ENCODE peak calls at places on chromosomes 3 and 15, in six cellular contexts. One of them, this sample, is unnamed.

GRCh38 chr3:194080913-194081800 is 54.8 kb upstream of the HES1 start:
- DNase-seq in left ventricle myocardium superior: no peak
- DNase-seq in NCI-H1105: no peak
- DNase-seq in mesenchymal stem cell: no peak
- DNase-seq in uterus: no peak
- DNase-seq in cardiac septum: no peak
- DNase-seq in this sample: no peak

GRCh38 chr3:127770671-127771370 is 51.5 kb downstream of the MGLL start:
- DNase-seq in mesenchymal stem cell: peak; percentile 41
- DNase-seq in NCI-H1105: no peak
- DNase-seq in left ventricle myocardium superior: no peak
- DNase-seq in uterus: no peak
- DNase-seq in cardiac septum: no peak
- DNase-seq in this sample: no peak

GRCh38 chr15:88956906-88957305 is 43.7 kb upstream of the MFGE8 start:
- DNase-seq in mesenchymal stem cell: no peak
- DNase-seq in cardiac septum: no peak
- DNase-seq in NCI-H1105: no peak
- DNase-seq in uterus: no peak
- DNase-seq in left ventricle myocardium superior: no peak
- DNase-seq in this sample: no peak

GRCh38 chr3:196135693-196136639 is 54.1 kb upstream of the TFRC start:
- DNase-seq in left ventricle myocardium superior: no peak
- DNase-seq in mesenchymal stem cell: no peak
- DNase-seq in uterus: no peak
- DNase-seq in NCI-H1105: no peak
- DNase-seq in cardiac septum: no peak
- DNase-seq in this sample: no peak

GRCh38 chr15:92112180-92112579 is 258.7 kb downstream of the SLCO3A1 start:
- DNase-seq in cardiac septum: no peak
- DNase-seq in mesenchymal stem cell: no peak
- DNase-seq in uterus: no peak
- DNase-seq in left ventricle myocardium superior: no peak
- DNase-seq in NCI-H1105: no peak
- DNase-seq in this sample: no peak

GRCh38 chr3:141632779-141633374 is 105.2 kb upstream of the RNF7 start:
- DNase-seq in mesenchymal stem cell: no peak
- DNase-seq in uterus: no peak
- DNase-seq in left ventricle myocardium superior: no peak
- DNase-seq in cardiac septum: peak; percentile 62
- DNase-seq in NCI-H1105: no peak
- DNase-seq in this sample: no peak

GRCh38 chr15:80480171-80480811 is 76.1 kb downstream of the ARNT2 start:
- DNase-seq in uterus: no peak
- DNase-seq in left ventricle myocardium superior: no peak
- DNase-seq in NCI-H1105: no peak
- DNase-seq in cardiac septum: no peak
- DNase-seq in mesenchymal stem cell: no peak
- DNase-seq in this sample: peak; percentile 52

GRCh38 chr3:15959434-15959811 is 161.6 kb upstream of the ANKRD28 start:
- DNase-seq in cardiac septum: no peak
- DNase-seq in mesenchymal stem cell: no peak
- DNase-seq in uterus: no peak
- DNase-seq in left ventricle myocardium superior: no peak
- DNase-seq in NCI-H1105: no peak
- DNase-seq in this sample: no peak

GRCh38 chr3:62229908-62230307 is 143.4 kb downstream of the FEZF2 start:
- DNase-seq in cardiac septum: no peak
- DNase-seq in mesenchymal stem cell: peak; percentile 8
- DNase-seq in NCI-H1105: no peak
- DNase-seq in uterus: no peak
- DNase-seq in left ventricle myocardium superior: no peak
- DNase-seq in this sample: no peak

GRCh38 chr15:73370151-73370550 is 1.4 kb upstream of the HCN4 start:
- DNase-seq in left ventricle myocardium superior: no peak
- DNase-seq in NCI-H1105: no peak
- DNase-seq in uterus: no peak
- DNase-seq in cardiac septum: no peak
- DNase-seq in mesenchymal stem cell: no peak
- DNase-seq in this sample: no peak

GRCh38 chr3:36525115-36525711 is 144.9 kb downstream of the STAC start:
- DNase-seq in left ventricle myocardium superior: no peak
- DNase-seq in NCI-H1105: no peak
- DNase-seq in uterus: no peak
- DNase-seq in cardiac septum: no peak
- DNase-seq in mesenchymal stem cell: peak; percentile 46
- DNase-seq in this sample: no peak

GRCh38 chr3:189941125-189941524 is 179.6 kb downstream of the P3H2 start:
- DNase-seq in cardiac septum: no peak
- DNase-seq in NCI-H1105: no peak
- DNase-seq in uterus: no peak
- DNase-seq in mesenchymal stem cell: no peak
- DNase-seq in left ventricle myocardium superior: no peak
- DNase-seq in this sample: no peak

GRCh38 chr3:194797555-194797954 is 111.9 kb downstream of the FAM43A start:
- DNase-seq in cardiac septum: no peak
- DNase-seq in NCI-H1105: no peak
- DNase-seq in mesenchymal stem cell: no peak
- DNase-seq in left ventricle myocardium superior: no peak
- DNase-seq in uterus: no peak
- DNase-seq in this sample: no peak

GRCh38 chr15:65028338-65028737 is 1.1 kb downstream of the MTFMT start:
- DNase-seq in cardiac septum: no peak
- DNase-seq in NCI-H1105: no peak
- DNase-seq in uterus: no peak
- DNase-seq in mesenchymal stem cell: no peak
- DNase-seq in left ventricle myocardium superior: no peak
- DNase-seq in this sample: no peak

GRCh38 chr3:157856078-157856939 is 249.9 kb downstream of the SHOX2 start:
- DNase-seq in mesenchymal stem cell: no peak
- DNase-seq in NCI-H1105: peak; percentile 99
- DNase-seq in uterus: no peak
- DNase-seq in left ventricle myocardium superior: no peak
- DNase-seq in cardiac septum: no peak
- DNase-seq in this sample: no peak

GRCh38 chr3:34696831-34697230 is 898.4 kb downstream of the PDCD6IP start:
- DNase-seq in left ventricle myocardium superior: no peak
- DNase-seq in mesenchymal stem cell: no peak
- DNase-seq in NCI-H1105: no peak
- DNase-seq in uterus: no peak
- DNase-seq in cardiac septum: no peak
- DNase-seq in this sample: no peak

GRCh38 chr15:90126457-90127435 is 24.5 kb upstream of the IDH2 start:
- DNase-seq in NCI-H1105: no peak
- DNase-seq in uterus: no peak
- DNase-seq in mesenchymal stem cell: no peak
- DNase-seq in left ventricle myocardium superior: peak; percentile 84
- DNase-seq in cardiac septum: no peak
- DNase-seq in this sample: no peak

GRCh38 chr3:185934726-185935464 is 2.9 kb downstream of the TRA2B start:
- DNase-seq in mesenchymal stem cell: no peak
- DNase-seq in uterus: no peak
- DNase-seq in NCI-H1105: no peak
- DNase-seq in left ventricle myocardium superior: no peak
- DNase-seq in cardiac septum: no peak
- DNase-seq in this sample: no peak

GRCh38 chr15:92385096-92385495 is 8.6 kb upstream of the ST8SIA2 start:
- DNase-seq in NCI-H1105: no peak
- DNase-seq in cardiac septum: no peak
- DNase-seq in uterus: no peak
- DNase-seq in left ventricle myocardium superior: no peak
- DNase-seq in mesenchymal stem cell: peak; percentile 40
- DNase-seq in this sample: no peak

GRCh38 chr3:41162981-41163380 is 36.3 kb upstream of the CTNNB1 start:
- DNase-seq in uterus: no peak
- DNase-seq in left ventricle myocardium superior: no peak
- DNase-seq in NCI-H1105: no peak
- DNase-seq in mesenchymal stem cell: no peak
- DNase-seq in cardiac septum: no peak
- DNase-seq in this sample: no peak

GRCh38 chr3:186772281-186772885 is 11.0 kb upstream of the EIF4A2 start:
- DNase-seq in NCI-H1105: no peak
- DNase-seq in cardiac septum: no peak
- DNase-seq in uterus: no peak
- DNase-seq in left ventricle myocardium superior: no peak
- DNase-seq in mesenchymal stem cell: no peak
- DNase-seq in this sample: no peak

GRCh38 chr3:37591130-37591865 is 270.4 kb upstream of the CTDSPL start:
- DNase-seq in NCI-H1105: no peak
- DNase-seq in uterus: peak; percentile 34
- DNase-seq in cardiac septum: no peak
- DNase-seq in mesenchymal stem cell: peak; percentile 1
- DNase-seq in left ventricle myocardium superior: peak; percentile 41
- DNase-seq in this sample: peak; percentile 65

GRCh38 chr3:160649596-160649995 is 27.4 kb upstream of the ARL14 start:
- DNase-seq in left ventricle myocardium superior: no peak
- DNase-seq in uterus: no peak
- DNase-seq in mesenchymal stem cell: no peak
- DNase-seq in NCI-H1105: no peak
- DNase-seq in cardiac septum: no peak
- DNase-seq in this sample: no peak

GRCh38 chr3:119098620-119099222 is 47.2 kb upstream of the TEX55 start:
- DNase-seq in cardiac septum: no peak
- DNase-seq in mesenchymal stem cell: peak; percentile 26
- DNase-seq in left ventricle myocardium superior: no peak
- DNase-seq in NCI-H1105: peak; percentile 49
- DNase-seq in uterus: no peak
- DNase-seq in this sample: no peak

GRCh38 chr15:96418146-96418545 is 87.6 kb downstream of the NR2F2 start:
- DNase-seq in mesenchymal stem cell: no peak
- DNase-seq in left ventricle myocardium superior: no peak
- DNase-seq in uterus: no peak
- DNase-seq in NCI-H1105: no peak
- DNase-seq in cardiac septum: no peak
- DNase-seq in this sample: no peak

GRCh38 chr3:149480326-149481017 is 6.0 kb downstream of the TM4SF4 start:
- DNase-seq in NCI-H1105: peak; percentile 23
- DNase-seq in mesenchymal stem cell: peak; percentile 80
- DNase-seq in left ventricle myocardium superior: peak; percentile 75
- DNase-seq in uterus: peak; percentile 77
- DNase-seq in cardiac septum: peak; percentile 90
- DNase-seq in this sample: peak; percentile 90

GRCh38 chr3:7205535-7206331 is 344.8 kb downstream of the GRM7 start:
- DNase-seq in left ventricle myocardium superior: no peak
- DNase-seq in cardiac septum: no peak
- DNase-seq in uterus: no peak
- DNase-seq in mesenchymal stem cell: peak; percentile 34
- DNase-seq in NCI-H1105: no peak
- DNase-seq in this sample: no peak

GRCh38 chr3:46960081-46960701 is 16.4 kb downstream of the CCDC12 start:
- DNase-seq in cardiac septum: no peak
- DNase-seq in uterus: no peak
- DNase-seq in left ventricle myocardium superior: peak; percentile 22
- DNase-seq in NCI-H1105: no peak
- DNase-seq in mesenchymal stem cell: peak; percentile 63
- DNase-seq in this sample: peak; percentile 72

This sample was measured in aorta.